ENCODE peak calls at places on chromosome 13, in ten cellular contexts. N is activated CD8-positive, alpha-beta memory T cell treated with anti-CD3 and anti-CD28 coated beads for 24 hours; K is psoas muscle; P is T-helper 17 cell; G is SHP77; X is spleen; W is globus pallidus; J is iris pigment epithelial cell; D is adipocyte; I is H9. E is an unnamed sample.

GRCh38 chr13:30734434-30734833 is 909 bp upstream of the ALOX5AP start:
- DNase-seq in N (no peak), X (no peak), P (no peak), G (no peak), W (no peak), I (no peak), D (peak), J (peak), K (no peak), E (peak)

GRCh38 chr13:33057019-33057785 is 41.0 kb downstream of the KL start:
- DNase-seq in N (no peak), G (peak), X (no peak), J (peak), P (no peak), I (no peak), K (no peak), D (peak), W (no peak), E (no peak)

GRCh38 chr13:72379581-72379980 is 347.8 kb downstream of the MZT1 start:
- DNase-seq in K (no peak), P (no peak), I (no peak), N (no peak), W (no peak), J (peak), D (no peak), G (no peak), X (no peak), E (no peak)

GRCh38 chr13:107942030-107942617 is 273.2 kb downstream of the LIG4 start:
- DNase-seq in N (no peak), W (no peak), I (no peak), G (no peak), K (no peak), J (no peak), P (no peak), D (no peak), X (no peak), E (no peak)

GRCh38 chr13:53151692-53152421 is 123.2 kb downstream of the OLFM4 start:
- DNase-seq in G (peak), W (peak), N (no peak), X (no peak), D (peak), I (peak), J (peak), K (no peak), P (no peak), E (peak)

GRCh38 chr13:49409008-49409407 is 34.9 kb downstream of the CAB39L start:
- DNase-seq in K (no peak), N (no peak), D (no peak), I (no peak), P (no peak), X (no peak), W (no peak), J (no peak), G (no peak), E (no peak)

GRCh38 chr13:96822900-96823299 is 171.4 kb downstream of the OXGR1 start:
- DNase-seq in P (no peak), K (no peak), J (peak), X (no peak), N (no peak), I (peak), D (no peak), W (peak), G (peak), E (no peak)

GRCh38 chr13:66886248-66886647 is 343.9 kb downstream of the PCDH9 start:
- DNase-seq in W (peak), D (no peak), K (no peak), P (no peak), N (no peak), I (no peak), X (no peak), J (no peak), G (peak), E (no peak)

GRCh38 chr13:50222569-50223332 is 207.5 kb downstream of the KCNRG start:
- DNase-seq in D (no peak), N (no peak), W (peak), X (peak), I (no peak), P (no peak), K (peak), G (peak), J (peak), E (peak)

GRCh38 chr13:42474954-42475353 is 99.0 kb upstream of the TNFSF11 start:
- DNase-seq in X (no peak), D (no peak), J (peak), N (no peak), G (no peak), K (no peak), P (no peak), I (no peak), W (no peak), E (no peak)

GRCh38 chr13:97241761-97242160 is 19.6 kb downstream of the MBNL2 start:
- DNase-seq in D (no peak), K (no peak), N (no peak), I (no peak), G (no peak), J (no peak), W (peak), X (no peak), P (no peak), E (no peak)

GRCh38 chr13:20006206-20006605 is 47.7 kb downstream of the ZMYM2 start:
- DNase-seq in G (no peak), X (no peak), W (no peak), N (no peak), K (no peak), J (peak), D (no peak), I (no peak), P (no peak), E (no peak)